ENCODE peak calls at places on chromosomes 3 and 15, in nine cellular contexts. Q is fibroblast of lung; J is Caco-2; W is cardiac muscle cell; K is CD8-positive, alpha-beta T cell; L is suprapubic skin; T is GM23248; B is right lobe of liver; R is vagina. U is an unnamed sample.

GRCh38 chr3:41131224-41131623 is 68.1 kb upstream of the CTNNB1 start:
- DNase-seq in Q (peak; percentile 29), J (peak; percentile 49), W (no peak), K (no peak), L (no peak), T (no peak), B (no peak), R (no peak), U (no peak)

GRCh38 chr3:38255627-38256026 is 10.0 kb upstream of the SLC22A13 start:
- DNase-seq in Q (no peak), J (no peak), W (no peak), K (no peak), L (no peak), T (no peak), B (no peak), R (no peak), U (no peak)

GRCh38 chr3:172249039-172249438 is 199.2 kb downstream of the GHSR start:
- DNase-seq in Q (peak; percentile 72), J (no peak), W (peak; percentile 53), K (no peak), L (no peak), T (peak; percentile 81), B (no peak), R (no peak), U (no peak)

GRCh38 chr3:192888121-192888520 is 29.5 kb downstream of the MB21D2 start:
- DNase-seq in Q (peak; percentile 58), J (no peak), W (no peak), K (no peak), L (no peak), T (peak; percentile 39), B (no peak), R (no peak), U (no peak)

GRCh38 chr3:17577795-17578520 is 164.5 kb downstream of the TBC1D5 start:
- DNase-seq in Q (peak; percentile 79), J (no peak), W (peak; percentile 44), K (no peak), L (no peak), T (peak; percentile 56), B (no peak), R (no peak), U (no peak)

GRCh38 chr15:66008920-66009572 is 139.8 kb downstream of the RAB11A start:
- DNase-seq in Q (no peak), J (no peak), W (peak; percentile 10), K (no peak), L (no peak), T (no peak), B (no peak), R (no peak), U (no peak)

GRCh38 chr3:46369675-46370132 is 1.0 kb upstream of the CCR5 start:
- DNase-seq in Q (no peak), J (no peak), W (no peak), K (no peak), L (no peak), T (no peak), B (no peak), R (no peak), U (no peak)

GRCh38 chr3:140726061-140726460 is 48.2 kb downstream of the TRIM42 start:
- DNase-seq in Q (no peak), J (no peak), W (no peak), K (no peak), L (no peak), T (no peak), B (no peak), R (no peak), U (no peak)

GRCh38 chr15:40706121-40706520 is 11.1 kb downstream of the RAD51 start:
- DNase-seq in Q (no peak), J (no peak), W (no peak), K (no peak), L (no peak), T (no peak), B (no peak), R (no peak), U (no peak)

GRCh38 chr15:98304366-98304765 is 343.9 kb downstream of the ARRDC4 start:
- DNase-seq in Q (no peak), J (no peak), W (no peak), K (no peak), L (no peak), T (no peak), B (no peak), R (no peak), U (no peak)

GRCh38 chr15:68252925-68253534 is 23.5 kb upstream of the CLN6 start:
- DNase-seq in Q (peak; percentile 76), J (no peak), W (peak; percentile 88), K (peak; percentile 9), L (no peak), T (peak; percentile 87), B (no peak), R (no peak), U (no peak)

DNA sequence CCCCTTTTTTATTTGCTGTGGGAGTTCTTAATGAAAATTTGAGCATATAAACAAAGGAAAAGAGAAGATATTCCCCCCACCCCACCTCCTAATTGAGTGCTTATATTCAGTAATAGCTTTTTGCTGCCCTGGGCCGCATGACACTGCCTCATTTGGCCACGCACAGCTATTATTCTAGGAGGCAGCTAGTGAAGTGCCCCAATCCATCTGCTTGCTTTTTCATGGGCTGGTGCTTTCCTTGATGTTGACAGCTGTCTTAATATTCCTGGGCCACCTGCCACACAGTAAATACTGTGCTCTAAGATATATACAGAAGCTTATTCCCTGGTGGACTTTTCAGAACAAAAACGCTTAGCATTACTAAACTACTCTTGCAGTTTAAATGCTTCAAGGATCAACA is 3.8 kb upstream of the CRYBG3 start:
- DNase-seq in Q (no peak), J (no peak), W (no peak), K (no peak), L (no peak), T (no peak), B (no peak), R (no peak), U (no peak)
- H3K9me3 ChIP-seq in Q (no peaks in the 10 kb centered on the region), J (no peaks in the 10 kb centered on the region), W (no peaks in the 10 kb centered on the region), K (no peaks in the 10 kb centered on the region), L (no peaks in the 10 kb centered on the region), T (no peaks in the 10 kb centered on the region), B (no peaks in the 10 kb centered on the region), R (no peaks in the 10 kb centered on the region), U (no peaks in the 10 kb centered on the region)

DNA sequence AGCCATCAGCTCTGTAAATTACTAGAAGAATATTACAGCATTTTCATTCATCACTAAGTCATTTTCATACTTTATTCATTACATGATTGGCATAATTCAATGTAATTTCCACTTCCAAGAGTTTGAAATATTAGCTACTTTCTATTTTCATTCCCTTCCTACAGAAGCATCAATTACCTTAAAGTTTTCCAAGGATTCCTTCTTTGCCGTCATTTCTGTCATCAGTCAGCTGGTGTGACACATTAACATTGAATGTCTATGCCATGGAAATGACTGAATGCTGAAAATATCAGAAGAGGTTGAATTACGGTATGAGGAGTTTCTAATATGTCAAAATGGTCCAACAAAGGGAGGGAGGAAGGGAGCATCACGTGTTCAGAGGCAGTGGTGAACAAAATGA is 718.2 kb upstream of the GRM7 start:
- DNase-seq in Q (no peak), J (no peak), W (no peak), K (no peak), L (no peak), T (no peak), B (no peak), R (no peak), U (no peak)
- H3K9me3 ChIP-seq in Q (no peaks in the 10 kb centered on the region), J (no peaks in the 10 kb centered on the region), W (no peaks in the 10 kb centered on the region), K (no peaks in the 10 kb centered on the region), L (no peaks in the 10 kb centered on the region), T (no peaks in the 10 kb centered on the region), B (no peaks in the 10 kb centered on the region), R (no peaks in the 10 kb centered on the region), U (no peaks in the 10 kb centered on the region)

GRCh38 chr15:79919090-79919748 is 22.4 kb upstream of the MTHFS start:
- DNase-seq in Q (no peak), J (no peak), W (no peak), K (no peak), L (no peak), T (no peak), B (no peak), R (no peak), U (no peak)

GRCh38 chr15:79914728-79915127 is 17.9 kb upstream of the MTHFS start:
- DNase-seq in Q (no peak), J (no peak), W (no peak), K (no peak), L (no peak), T (no peak), B (no peak), R (no peak), U (no peak)

GRCh38 chr15:79919749-79920511 is 23.1 kb upstream of the MTHFS start:
- DNase-seq in Q (no peak), J (no peak), W (no peak), K (no peak), L (no peak), T (no peak), B (no peak), R (no peak), U (no peak)

GRCh38 chr15:79918278-79918677 is 21.5 kb upstream of the MTHFS start:
- DNase-seq in Q (no peak), J (no peak), W (no peak), K (no peak), L (no peak), T (no peak), B (no peak), R (no peak), U (no peak)

DNA sequence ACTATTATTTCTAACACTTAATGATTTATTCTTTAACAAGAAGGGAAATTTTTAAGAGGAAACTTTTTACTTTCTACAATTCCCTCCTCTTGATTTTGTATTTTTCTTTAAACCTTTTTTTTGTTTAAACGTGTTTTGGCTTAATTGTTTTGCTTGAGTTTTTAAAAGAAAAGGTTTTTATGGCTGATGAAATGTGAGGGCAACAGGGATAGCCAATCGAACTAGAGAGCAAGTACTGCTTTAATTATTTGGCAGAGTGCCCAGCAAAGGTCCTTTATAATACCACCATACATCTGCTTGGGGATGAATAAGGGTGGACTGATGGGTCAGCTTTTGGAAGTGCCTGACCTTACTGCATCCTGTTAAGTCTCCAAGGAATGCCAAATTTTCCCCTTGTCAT is 19.6 kb upstream of the MTHFS start:
- DNase-seq in Q (no peak), J (no peak), W (no peak), K (no peak), L (no peak), T (no peak), B (no peak), R (no peak), U (no peak)
- H3K9me3 ChIP-seq in Q (no peaks in the 10 kb centered on the region), J (peaks cover 25% of the 10 kb centered on the region), W (no peaks in the 10 kb centered on the region), K (peaks cover 41% of the 10 kb centered on the region), L (peaks cover 63% of the 10 kb centered on the region), T (peaks cover 7% of the 10 kb centered on the region), B (peaks cover 12% of the 10 kb centered on the region), R (peaks cover 54% of the 10 kb centered on the region), U (peaks cover 65% of the 10 kb centered on the region)

DNA sequence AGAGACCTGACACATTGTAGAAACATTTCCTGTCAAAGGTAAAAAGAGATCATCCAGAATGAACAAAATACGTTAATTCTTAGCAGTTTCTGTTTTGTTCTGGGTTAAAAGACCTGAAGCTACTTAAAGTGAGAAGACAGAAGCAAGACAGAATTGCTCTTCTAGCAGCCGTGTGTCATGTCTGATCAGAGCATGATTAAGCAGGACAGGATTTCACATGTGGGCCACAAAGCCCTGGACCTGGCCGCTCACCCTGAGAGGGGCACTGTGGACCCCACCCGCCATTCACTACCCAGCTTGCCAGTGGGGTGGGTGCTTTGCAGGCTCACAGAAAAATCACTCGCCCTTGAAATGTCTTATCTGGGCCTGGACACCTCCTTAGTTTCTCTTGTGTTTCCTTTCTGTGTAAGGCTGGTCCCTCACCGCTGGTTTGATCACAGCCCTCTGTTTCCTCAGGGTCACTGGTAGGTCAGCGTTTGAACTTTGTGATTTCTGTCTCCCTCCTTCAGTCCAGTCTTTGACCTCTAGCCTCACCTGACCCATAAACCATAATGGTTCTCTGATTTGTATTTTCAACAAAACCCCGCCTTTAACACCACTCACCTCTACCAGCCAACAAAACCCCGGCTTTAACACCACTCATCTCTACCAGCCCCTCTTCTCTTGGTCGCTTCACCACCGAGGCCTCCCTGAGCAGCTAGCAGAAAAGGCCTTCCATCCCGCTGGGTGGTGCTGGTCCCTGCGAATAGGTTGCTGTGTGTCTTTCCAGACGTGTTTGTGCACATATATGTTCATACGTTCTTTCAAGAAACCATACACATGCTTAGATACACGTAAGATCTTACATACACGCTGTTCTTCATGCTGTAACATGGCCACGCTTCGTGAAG is 185.0 kb downstream of the OR4M2 start:
- DNase-seq in Q (no peak), J (no peak), W (no peak), K (peak; percentile 37), L (no peak), T (no peak), B (no peak), R (no peak), U (no peak)
- H3K9me3 ChIP-seq in Q (peaks cover 5% of the 10 kb centered on the region), J (no peaks in the 10 kb centered on the region), W (no peaks in the 10 kb centered on the region), K (no peaks in the 10 kb centered on the region), L (no peaks in the 10 kb centered on the region), T (no peaks in the 10 kb centered on the region), B (no peaks in the 10 kb centered on the region), R (no peaks in the 10 kb centered on the region), U (no peaks in the 10 kb centered on the region)